ENCODE peak calls at places on chromosomes 6 and 20, in five cellular contexts. P, C, Q, N and S are unnamed samples.

GRCh38 chr20:37131486-37131885 is 35.7 kb upstream of the RBL1 start:
- DNase-seq in P (no peak), C (no peak), Q (no peak), N (no peak), S (no peak)

GRCh38 chr6:54354608-54355007 is 46.4 kb downstream of the TINAG start:
- DNase-seq in P (no peak), C (no peak), Q (no peak), N (no peak), S (no peak)

GRCh38 chr6:170177383-170178265 is 113.3 kb downstream of the DLL1 start:
- DNase-seq in P (no peak), C (peak), Q (peak), N (no peak), S (no peak)

GRCh38 chr6:108156180-108156937 is 9.5 kb upstream of the NR2E1 start:
- DNase-seq in P (no peak), C (no peak), Q (peak), N (no peak), S (peak)

GRCh38 chr6:33959661-33960344 is 156.0 kb upstream of the MLN start:
- DNase-seq in P (no peak), C (no peak), Q (no peak), N (no peak), S (no peak)

GRCh38 chr6:46921731-46922130 is at the start of gene ADGRF5:
- DNase-seq in P (no peak), C (no peak), Q (no peak), N (no peak), S (no peak)

GRCh38 chr20:19806806-19807691 is 49.0 kb downstream of the RIN2 start:
- DNase-seq in P (no peak), C (no peak), Q (peak), N (no peak), S (peak)

GRCh38 chr6:35669441-35669776 is 19.3 kb downstream of the FKBP5 start:
- DNase-seq in P (no peak), C (no peak), Q (no peak), N (no peak), S (no peak)

GRCh38 chr20:21373436-21373835 is 23.9 kb downstream of the NKX2-4 start:
- DNase-seq in P (no peak), C (no peak), Q (no peak), N (no peak), S (no peak)

GRCh38 chr6:21390537-21391213 is 202.9 kb upstream of the SOX4 start:
- DNase-seq in P (no peak), C (no peak), Q (peak), N (no peak), S (no peak)

GRCh38 chr6:145865175-145865574 is 50.6 kb upstream of the FBXO30 start:
- DNase-seq in P (no peak), C (no peak), Q (no peak), N (no peak), S (no peak)

GRCh38 chr6:166473886-166474596 is 91.3 kb upstream of the MPC1 start:
- DNase-seq in P (no peak), C (no peak), Q (no peak), N (no peak), S (no peak)